ENCODE peak calls at places on chromosomes 7 and 10, in five cellular contexts. S is HCT116, Z is GM23338, D is mammary epithelial cell, H is A549. Y is an unnamed sample.

GRCh38 chr10:86371691-86372090 is 5.1 kb upstream of the GRID1 start:
- DNase-seq in S (no peak), Z (peak; percentile 51), D (no peak), H (peak; percentile 49), Y (no peak)

GRCh38 chr10:63210611-63211196 is 77.6 kb downstream of the NRBF2 start:
- DNase-seq in S (no peak), Z (no peak), D (no peak), H (no peak), Y (peak; percentile 83)

GRCh38 chr7:100079024-100079560 is 2.4 kb downstream of the ZNF3 start:
- DNase-seq in S (no peak), Z (no peak), D (no peak), H (no peak), Y (no peak)

GRCh38 chr7:139523199-139523941 is at the start of gene CLEC2L:
- DNase-seq in S (no peak), Z (peak; percentile 56), D (no peak), H (peak; percentile 25), Y (no peak)

GRCh38 chr7:65436163-65436562 is 62.5 kb downstream of the ZNF92 start:
- DNase-seq in S (no peak), Z (no peak), D (no peak), H (no peak), Y (no peak)

GRCh38 chr7:55517191-55517633 is 55.1 kb downstream of the VOPP1 start:
- DNase-seq in S (no peak), Z (no peak), D (no peak), H (no peak), Y (no peak)

GRCh38 chr7:50637725-50638643 is 72.8 kb upstream of the DDC start:
- DNase-seq in S (no peak), Z (no peak), D (no peak), H (no peak), Y (peak; percentile 22)

GRCh38 chr10:68242051-68242450 is 10.1 kb upstream of the ATOH7 start:
- DNase-seq in S (no peak), Z (no peak), D (no peak), H (no peak), Y (no peak)

GRCh38 chr10:3433131-3433530 is 260.5 kb upstream of the PITRM1 start:
- DNase-seq in S (no peak), Z (no peak), D (no peak), H (no peak), Y (no peak)

GRCh38 chr7:149854611-149855367 is 16.6 kb downstream of the ZNF862 start:
- DNase-seq in S (peak; percentile 36), Z (peak; percentile 67), D (peak; percentile 31), H (no peak), Y (peak; percentile 51)

GRCh38 chr10:28094121-28094520 is 95.2 kb upstream of the ODAD2 start:
- DNase-seq in S (no peak), Z (no peak), D (no peak), H (no peak), Y (no peak)

GRCh38 chr10:116241025-116241424 is 32.0 kb downstream of the GFRA1 start:
- DNase-seq in S (no peak), Z (no peak), D (no peak), H (no peak), Y (no peak)

GRCh38 chr10:3295501-3296005 is 123.0 kb upstream of the PITRM1 start:
- DNase-seq in S (no peak), Z (no peak), D (no peak), H (no peak), Y (peak; percentile 14)

GRCh38 chr10:122471531-122472177 is 10.3 kb downstream of the HTRA1 start:
- DNase-seq in S (no peak), Z (no peak), D (peak; percentile 65), H (no peak), Y (peak; percentile 37)

GRCh38 chr10:86652361-86653202 is 1.8 kb upstream of the OPN4 start:
- DNase-seq in S (no peak), Z (no peak), D (no peak), H (no peak), Y (peak; percentile 23)

GRCh38 chr7:92797693-92798092 is 38.7 kb downstream of the CDK6 start:
- DNase-seq in S (no peak), Z (no peak), D (peak; percentile 69), H (no peak), Y (peak; percentile 44)

GRCh38 chr10:18400201-18400910 is 251.0 kb downstream of the NSUN6 start:
- DNase-seq in S (no peak), Z (peak; percentile 49), D (no peak), H (no peak), Y (peak; percentile 11)

GRCh38 chr10:74502963-74503608 is 323.3 kb upstream of the KAT6B start:
- DNase-seq in S (peak; percentile 51), Z (no peak), D (peak; percentile 72), H (no peak), Y (peak; percentile 85)

GRCh38 chr7:83648464-83649241 is at the start of gene SEMA3E:
- DNase-seq in S (peak; percentile 15), Z (peak; percentile 79), D (peak; percentile 38), H (peak; percentile 25), Y (peak; percentile 64)

GRCh38 chr10:131933695-131934086 is 32.9 kb downstream of the PPP2R2D start:
- DNase-seq in S (no peak), Z (no peak), D (no peak), H (no peak), Y (no peak)

GRCh38 chr7:152851881-152852417 is 92.4 kb downstream of the ACTR3B start:
- DNase-seq in S (no peak), Z (no peak), D (no peak), H (no peak), Y (no peak)

GRCh38 chr7:32036557-32036956 is 33.6 kb downstream of the PDE1C start:
- DNase-seq in S (no peak), Z (no peak), D (peak; percentile 82), H (no peak), Y (peak; percentile 28)

GRCh38 chr7:32042900-32043299 is 27.3 kb downstream of the PDE1C start:
- DNase-seq in S (no peak), Z (no peak), D (no peak), H (no peak), Y (no peak)

GRCh38 chr7:32037650-32038198 is 32.5 kb downstream of the PDE1C start:
- DNase-seq in S (no peak), Z (no peak), D (peak; percentile 47), H (no peak), Y (no peak)

GRCh38 chr7:32043688-32044087 is 26.5 kb downstream of the PDE1C start:
- DNase-seq in S (no peak), Z (no peak), D (no peak), H (peak; percentile 46), Y (peak; percentile 55)

GRCh38 chr7:32039000-32039756 is 31.0 kb downstream of the PDE1C start:
- DNase-seq in S (no peak), Z (peak; percentile 31), D (no peak), H (no peak), Y (no peak)
- TF ChIP-seq CTCF in S (peak; percentile 14), Z (peak; percentile 60), D (no peak), H (no peak), Y (peak; percentile 1)

GRCh38 chr10:42939237-42939636 is 137.6 kb upstream of the RET start:
- DNase-seq in S (no peak), Z (no peak), D (no peak), H (no peak), Y (no peak)

GRCh38 chr10:42938351-42938750 is 138.5 kb upstream of the RET start:
- DNase-seq in S (no peak), Z (no peak), D (no peak), H (no peak), Y (no peak)

GRCh38 chr10:42941245-42941644 is 135.6 kb upstream of the RET start:
- DNase-seq in S (no peak), Z (no peak), D (no peak), H (no peak), Y (no peak)

GRCh38 chr10:42940487-42941157 is 136.2 kb upstream of the RET start:
- DNase-seq in S (no peak), Z (peak; percentile 28), D (no peak), H (no peak), Y (no peak)

DNA sequence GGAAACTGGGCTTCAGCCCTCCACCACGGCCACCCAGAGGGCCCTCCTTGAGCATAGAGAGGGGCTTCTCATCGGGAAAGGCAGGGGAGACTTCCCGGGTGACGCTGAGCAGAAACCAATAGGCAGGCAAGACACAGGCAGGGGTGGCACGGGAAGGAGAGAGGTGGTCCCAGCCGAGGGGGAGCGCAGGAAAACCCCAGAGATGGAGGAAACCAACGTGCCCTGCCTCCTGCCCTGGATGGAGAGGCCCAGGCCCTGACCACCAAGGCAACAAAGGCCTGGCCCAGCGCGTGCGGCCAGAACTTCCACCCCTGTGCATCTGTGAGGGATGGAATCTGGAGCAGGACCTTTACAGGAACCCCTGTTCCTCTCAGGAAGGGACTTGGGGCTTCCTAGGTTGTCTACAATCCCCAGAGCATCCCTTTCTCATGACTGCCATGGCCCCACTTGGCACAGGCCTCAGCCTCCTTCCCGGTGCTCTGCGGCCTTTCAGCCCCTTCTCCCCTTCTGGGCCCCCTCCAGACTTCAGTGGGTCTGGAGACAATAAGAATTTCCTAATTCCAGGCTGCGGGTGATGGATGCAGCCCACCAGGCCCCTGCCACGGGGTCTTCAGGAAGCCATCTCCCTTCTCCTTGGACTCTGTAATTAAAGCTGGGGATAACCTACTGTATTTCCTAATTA is 137.0 kb upstream of the RET start:
- DNase-seq in S (no peak), Z (no peak), D (no peak), H (no peak), Y (no peak)
- H3K4me2 ChIP-seq in S (no peak overlapping the region), Z (no peak overlapping the region), D (no peak overlapping the region), H (no peak overlapping the region), Y (no peak overlapping the region)

DNA sequence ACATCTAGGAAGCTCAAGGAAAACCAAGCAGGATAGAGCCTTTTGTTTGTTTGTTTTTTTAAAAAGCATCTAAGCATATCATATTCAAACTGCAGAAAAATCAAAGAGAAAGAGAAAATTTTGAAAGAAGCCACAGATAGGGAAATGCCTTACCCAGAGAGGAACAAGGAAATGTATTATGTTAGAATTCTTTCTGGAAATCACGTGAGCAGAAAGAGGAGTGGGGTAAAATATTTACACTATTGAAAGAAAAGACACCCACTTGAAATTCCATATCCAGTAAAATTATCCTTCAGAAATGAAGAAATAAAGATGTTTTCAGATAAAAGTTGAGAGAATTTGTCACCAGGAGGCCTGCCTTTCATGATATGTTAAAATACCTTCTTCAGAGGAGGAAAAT is 775.7 kb upstream of the IGFBP3 start:
- DNase-seq in S (no peak), Z (no peak), D (no peak), H (no peak), Y (no peak)
- H3K4me3 ChIP-seq in S (no peak overlapping the region), Z (no peak overlapping the region), D (no peak overlapping the region), H (no peak overlapping the region), Y (no peak overlapping the region)

GRCh38 chr10:98030991-98031431 is 590 bp upstream of the CRTAC1 start:
- DNase-seq in S (no peak), Z (peak; percentile 61), D (no peak), H (no peak), Y (no peak)

GRCh38 chr10:98030093-98030821 is at the start of gene CRTAC1:
- DNase-seq in S (no peak), Z (peak; percentile 92), D (no peak), H (peak; percentile 32), Y (peak; percentile 16)

GRCh38 chr10:98031440-98031839 is 1.0 kb upstream of the CRTAC1 start:
- DNase-seq in S (no peak), Z (no peak), D (no peak), H (no peak), Y (no peak)

GRCh38 chr10:98035599-98035998 is 5.2 kb upstream of the CRTAC1 start:
- DNase-seq in S (no peak), Z (no peak), D (no peak), H (no peak), Y (no peak)

DNA sequence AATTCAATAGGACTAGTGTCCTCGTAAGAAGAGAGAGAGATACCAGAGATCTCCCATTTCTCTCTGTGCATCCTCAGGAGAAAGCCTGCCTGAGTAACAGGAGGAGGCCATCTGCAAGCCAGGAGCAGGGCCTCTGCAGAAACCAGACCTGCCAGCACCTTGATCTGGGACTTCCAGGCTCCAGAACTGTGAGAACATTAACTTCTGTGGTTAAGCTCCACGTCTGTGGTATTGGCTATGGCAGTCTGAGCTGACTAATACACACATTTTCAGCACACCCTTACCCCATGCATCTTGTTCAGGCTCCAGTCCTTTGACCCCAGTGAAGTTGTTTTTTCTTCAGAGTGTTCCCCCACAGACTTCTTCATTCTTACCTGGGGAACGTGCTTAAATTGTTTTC is 3.1 kb upstream of the CRTAC1 start:
- DNase-seq in S (no peak), Z (no peak), D (peak; percentile 29), H (no peak), Y (no peak)
- TF ChIP-seq CTCF in S (no peak), Z (no peak), D (no peak), H (no peak), Y (no peak)

Y was measured in fibroblast of lung.